ENCODE peak calls at places on chromosomes 1 and 21, in four cellular contexts. I, A, L and Z are unnamed samples. For H3K4me1, the result is how much of the 10 kb centered on the place peaks cover.

GRCh38 chr1:114379358-114379757 is 131.6 kb downstream of the TRIM33 start:
- DNase-seq in I (no peak), A (no peak), L (no peak), Z (no peak)

GRCh38 chr1:165392634-165393571 is 36.4 kb upstream of the LMX1A start:
- DNase-seq in I (peak), A (peak), L (peak), Z (peak)

GRCh38 chr1:26543444-26543835 is 13.9 kb downstream of the RPS6KA1 start:
- DNase-seq in I (no peak), A (no peak), L (no peak), Z (no peak)

GRCh38 chr1:39409055-39409816 is 82.2 kb upstream of the BMP8A start:
- DNase-seq in I (peak), A (peak), L (peak), Z (peak)

GRCh38 chr1:17676387-17677060 is 78.6 kb upstream of the ACTL8 start:
- DNase-seq in I (no peak), A (no peak), L (no peak), Z (no peak)

GRCh38 chr1:112358798-112359408 is 37.1 kb upstream of the CTTNBP2NL start:
- DNase-seq in I (peak), A (peak), L (peak), Z (peak)

GRCh38 chr1:203395746-203396145 is 44.8 kb upstream of the FMOD start:
- DNase-seq in I (no peak), A (no peak), L (no peak), Z (no peak)

GRCh38 chr1:53593758-53594380 is 134.7 kb downstream of the DMRTB1 start:
- DNase-seq in I (no peak), A (no peak), L (no peak), Z (peak)

GRCh38 chr21:36735724-36736310 is 36.9 kb downstream of the SIM2 start:
- DNase-seq in I (no peak), A (no peak), L (no peak), Z (no peak)

GRCh38 chr1:111279144-111279543 is 11.5 kb upstream of the CHIA start:
- DNase-seq in I (no peak), A (no peak), L (no peak), Z (no peak)

GRCh38 chr21:26948194-26948593 is 18.7 kb downstream of the ADAMTS5 start:
- DNase-seq in I (no peak), A (no peak), L (no peak), Z (no peak)

GRCh38 chr1:241156231-241156965 is 200.6 kb downstream of the RGS7 start:
- DNase-seq in I (peak), A (no peak), L (no peak), Z (no peak)

GRCh38 chr1:21621761-21622436 is 47.3 kb downstream of the RAP1GAP start:
- DNase-seq in I (no peak), A (no peak), L (peak), Z (no peak)

GRCh38 chr1:107620753-107621152 is 344.2 kb downstream of the VAV3 start:
- DNase-seq in I (no peak), A (no peak), L (no peak), Z (no peak)

GRCh38 chr1:51331206-51332100 is 1.1 kb upstream of the TTC39A start:
- DNase-seq in I (peak), A (peak), L (no peak), Z (no peak)

GRCh38 chr1:98651116-98651625 is 10.3 kb upstream of the SNX7 start:
- DNase-seq in I (no peak), A (no peak), L (no peak), Z (no peak)
- H3K4me1 ChIP-seq in I (under half), A (under half), L (under half), Z (under half)

GRCh38 chr1:78070210-78070609 is 24.4 kb downstream of the GIPC2 start:
- DNase-seq in I (no peak), A (no peak), L (no peak), Z (no peak)

GRCh38 chr1:78069784-78070183 is 24.0 kb downstream of the GIPC2 start:
- DNase-seq in I (no peak), A (no peak), L (no peak), Z (no peak)

GRCh38 chr1:78070758-78071157 is 25.0 kb downstream of the GIPC2 start:
- DNase-seq in I (no peak), A (no peak), L (no peak), Z (no peak)

GRCh38 chr1:78071696-78072095 is 25.9 kb downstream of the GIPC2 start:
- DNase-seq in I (no peak), A (no peak), L (no peak), Z (no peak)

DNA sequence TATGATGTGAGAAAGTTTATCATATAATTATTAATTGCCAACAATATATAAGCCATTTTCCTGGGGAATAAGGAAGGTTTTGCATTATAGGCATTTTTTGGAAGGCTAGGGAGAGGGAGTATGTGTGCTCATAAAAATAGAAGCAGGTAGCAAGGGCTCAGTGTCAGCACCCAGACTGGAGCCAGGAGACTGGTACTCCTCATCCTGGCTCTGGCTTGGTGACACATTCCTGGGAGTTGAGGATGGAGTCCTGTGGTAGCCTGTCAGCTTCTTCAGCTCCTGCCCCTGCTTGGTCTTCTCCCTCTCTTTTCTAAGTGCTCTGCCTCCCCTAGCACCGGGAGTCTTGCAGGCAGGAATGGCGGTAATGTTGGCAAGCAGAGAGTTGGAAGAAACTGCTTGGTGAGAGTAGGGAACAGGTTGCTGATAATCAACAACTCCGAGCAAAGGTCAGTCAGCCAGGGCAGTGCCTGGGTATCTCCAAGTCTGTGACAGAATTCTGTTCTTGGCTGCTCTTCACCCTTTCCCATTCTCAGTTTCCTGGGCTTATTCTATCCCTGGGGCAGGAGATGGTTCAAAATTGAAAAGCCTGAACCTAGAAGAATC is 23.0 kb downstream of the GIPC2 start:
- DNase-seq in I (peak), A (peak), L (no peak), Z (no peak)
- TF ChIP-seq CTCF in I (no peak), A (no peak), L (no peak), Z (no peak)

GRCh38 chr1:117061986-117062415 is 1.9 kb downstream of the TTF2 start:
- DNase-seq in I (no peak), A (no peak), L (no peak), Z (no peak)
- TF ChIP-seq POLR2A in I (no peak), A (no peak), L (no peak), Z (no peak)

DNA sequence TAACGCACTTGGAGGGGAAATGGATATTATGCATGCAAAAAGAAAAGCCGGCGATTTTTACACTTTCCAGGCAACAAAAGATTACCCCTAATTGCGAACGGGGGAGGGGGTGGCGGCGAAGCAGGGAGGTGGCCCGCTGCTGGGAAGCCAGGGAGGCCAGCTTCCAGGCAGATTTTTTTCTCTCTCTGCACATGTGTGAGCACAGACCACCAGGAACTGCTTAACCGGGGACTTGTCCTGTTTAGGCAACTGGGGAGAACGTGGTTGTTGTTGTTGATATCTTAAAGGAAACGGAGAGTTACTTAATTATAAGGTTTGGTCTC is 249.7 kb downstream of the FOXD2 start:
- DNase-seq in I (no peak), A (no peak), L (no peak), Z (peak)
- H3K4me1 ChIP-seq in I (under half), A (under half), L (under half), Z (under half)

DNA sequence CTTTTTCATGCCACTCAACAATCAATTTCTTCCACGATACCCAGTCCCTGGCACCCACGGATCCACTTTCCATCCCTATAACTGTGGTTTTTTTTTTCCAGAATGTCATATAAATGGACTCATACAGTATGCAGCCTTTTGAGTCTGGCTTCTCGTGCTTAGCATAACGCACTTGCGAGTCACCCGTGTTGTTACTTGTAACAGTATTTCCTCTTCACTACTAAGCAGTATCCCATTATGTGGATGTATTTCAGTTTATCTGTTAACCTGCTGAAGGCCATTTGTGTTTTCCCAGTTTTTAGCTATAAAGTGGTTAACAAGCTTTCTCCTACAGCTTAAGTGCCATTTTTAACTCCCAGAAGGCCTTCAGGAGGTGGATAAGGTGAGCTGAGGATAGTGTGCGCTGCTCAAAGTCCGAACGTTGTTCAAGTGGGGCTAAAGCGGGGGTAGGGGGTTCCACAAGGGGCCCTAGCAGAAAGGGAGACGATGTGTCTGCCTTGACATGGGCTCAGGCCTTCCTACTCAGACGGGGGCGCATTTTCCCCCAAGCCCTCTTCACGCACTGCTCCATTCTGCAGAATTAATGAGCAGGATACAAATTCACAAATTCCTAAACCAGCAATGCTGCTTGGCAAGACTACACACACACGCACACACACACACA is 770 bp downstream of the ADAR start:
- DNase-seq in I (no peak), A (no peak), L (no peak), Z (no peak)
- TF ChIP-seq CTCF in I (no peak), A (no peak), L (no peak), Z (no peak)

GRCh38 chr21:17512245-17513213 is at the start of gene CXADR:
- DNase-seq in I (peak), A (peak), L (peak), Z (no peak)
- TF ChIP-seq POLR2A in I (peak), A (peak), L (no peak), Z (no peak)

GRCh38 chr21:32954353-32954752 is 71.4 kb upstream of the OLIG2 start:
- DNase-seq in I (no peak), A (no peak), L (no peak), Z (no peak)

GRCh38 chr21:32951041-32951440 is 74.7 kb upstream of the OLIG2 start:
- DNase-seq in I (no peak), A (no peak), L (no peak), Z (no peak)

GRCh38 chr21:32947736-32948135 is 78.0 kb upstream of the OLIG2 start:
- DNase-seq in I (no peak), A (no peak), L (no peak), Z (no peak)

GRCh38 chr21:32946654-32947053 is 79.1 kb upstream of the OLIG2 start:
- DNase-seq in I (no peak), A (no peak), L (no peak), Z (no peak)

GRCh38 chr21:32949701-32950100 is 76.0 kb upstream of the OLIG2 start:
- DNase-seq in I (no peak), A (no peak), L (no peak), Z (no peak)
- H3K4me1 ChIP-seq in I (under half), A (under half), L (under half), Z (under half)

DNA sequence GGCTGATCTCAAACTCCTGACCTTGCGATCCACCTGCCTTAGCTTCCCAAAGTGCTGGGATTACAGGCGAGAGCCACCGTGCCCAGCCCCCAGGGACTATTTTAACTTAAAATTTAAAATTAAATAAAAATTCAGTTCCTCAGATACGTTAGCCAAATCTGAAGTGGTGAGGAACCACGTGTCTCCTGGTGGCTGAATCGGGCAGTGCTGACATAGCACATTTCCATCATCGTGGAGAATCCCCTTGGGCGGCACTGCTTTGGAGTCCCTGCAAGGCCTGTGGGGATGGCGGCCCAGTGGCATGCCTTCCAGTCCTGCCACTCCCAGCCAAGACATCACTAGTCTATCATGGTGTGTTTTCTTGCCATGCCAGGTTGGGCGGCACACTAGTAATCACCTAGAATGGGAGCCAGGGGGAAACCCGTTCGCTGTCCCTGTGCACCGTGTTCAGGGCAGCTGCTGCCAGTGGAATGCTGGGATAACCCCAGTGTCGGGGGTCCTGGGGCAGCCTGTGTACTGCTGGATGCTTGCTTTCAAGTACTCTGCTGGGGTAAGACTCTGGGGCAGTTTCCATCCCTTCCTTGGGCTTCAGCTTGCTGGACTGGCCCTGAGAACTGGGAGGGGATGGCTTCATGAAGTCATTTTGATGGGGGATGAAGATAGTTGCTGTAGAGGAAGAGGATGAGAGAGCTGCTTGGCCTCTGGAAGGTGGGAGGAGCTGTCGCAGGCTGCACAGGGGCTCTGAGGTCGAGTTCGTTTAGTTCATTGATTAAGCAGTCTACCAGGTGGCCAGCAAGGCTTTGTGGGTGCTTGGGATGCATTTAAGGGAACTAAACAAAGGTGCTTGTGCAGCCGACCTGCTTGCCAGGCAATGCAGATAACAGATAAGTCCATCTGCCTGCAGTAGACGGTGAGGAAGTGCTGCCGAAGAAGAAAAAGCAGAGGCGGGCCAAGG is 4.6 kb downstream of the ZBTB48 start:
- DNase-seq in I (no peak), A (no peak), L (no peak), Z (no peak)
- TF ChIP-seq CTCF in I (no peak), A (no peak), L (no peak), Z (no peak)

GRCh38 chr1:80248886-80249285 is 1242.4 kb upstream of the ADGRL4 start:
- DNase-seq in I (no peak), A (no peak), L (no peak), Z (no peak)
- TF ChIP-seq POLR2A in I (no peak), A (no peak), L (no peak), Z (no peak)